ENCODE peak calls at places on chromosomes 3 and 15, in eight cellular contexts. N is HCT116, V is spleen, S is HL-60, U is breast epithelium, H is vagina, B is transverse colon, P is SK-N-SH. R is an unnamed sample.

GRCh38 chr3:36155515-36155914 is 224.8 kb upstream of the STAC start:
- DNase-seq in S (no peak), B (no peak), H (no peak), V (no peak), N (no peak), P (no peak), U (no peak), R (no peak)

GRCh38 chr3:129161860-129162271 is 1.0 kb upstream of the ISY1 start:
- DNase-seq in U (no peak), H (no peak), N (no peak), B (no peak), P (peak), S (peak), V (peak), R (no peak)

GRCh38 chr3:8491750-8492149 is 9.9 kb upstream of the LMCD1 start:
- DNase-seq in B (peak), P (no peak), V (no peak), H (no peak), N (no peak), U (no peak), S (no peak), R (no peak)

GRCh38 chr3:79019137-79019923 is 748.5 kb downstream of the ROBO1 start:
- DNase-seq in N (no peak), V (peak), U (peak), S (no peak), H (peak), P (peak), B (peak), R (peak)

GRCh38 chr3:196638922-196639516 is 475 bp upstream of the NRROS start:
- DNase-seq in V (no peak), B (no peak), S (no peak), U (no peak), N (no peak), H (no peak), P (no peak), R (no peak)

GRCh38 chr3:54535619-54536018 is 392.2 kb downstream of the LRTM1 start:
- DNase-seq in S (no peak), N (no peak), U (no peak), B (no peak), H (peak), P (no peak), V (no peak), R (no peak)

GRCh38 chr3:71441217-71441924 is 142.2 kb downstream of the FOXP1 start:
- DNase-seq in N (no peak), V (no peak), P (no peak), U (no peak), H (no peak), B (no peak), S (peak), R (peak)

GRCh38 chr3:24853685-24854341 is 359.2 kb upstream of the THRB start:
- DNase-seq in P (peak), V (no peak), S (no peak), U (no peak), H (no peak), N (no peak), B (no peak), R (no peak)

GRCh38 chr3:17894434-17895060 is 152.1 kb upstream of the TBC1D5 start:
- DNase-seq in S (peak), B (peak), V (no peak), U (no peak), P (no peak), N (peak), H (no peak), R (no peak)

GRCh38 chr15:44712108-44713005 is 1.0 kb downstream of the B2M start:
- DNase-seq in N (peak), B (peak), H (no peak), V (peak), S (peak), P (peak), U (peak), R (peak)

GRCh38 chr15:96218623-96219465 is 111.7 kb upstream of the NR2F2 start:
- DNase-seq in N (no peak), U (no peak), H (no peak), S (no peak), P (no peak), V (no peak), B (no peak), R (no peak)

GRCh38 chr3:64441861-64442260 is 216.6 kb upstream of the PRICKLE2 start:
- DNase-seq in H (no peak), S (no peak), B (no peak), N (no peak), P (no peak), U (no peak), V (no peak), R (no peak)

GRCh38 chr3:168341192-168341816 is 245.6 kb upstream of the GOLIM4 start:
- DNase-seq in U (no peak), V (no peak), H (no peak), P (peak), B (no peak), N (no peak), S (no peak), R (no peak)

GRCh38 chr3:186519021-186519658 is 25.0 kb downstream of the CRYGS start:
- DNase-seq in H (no peak), B (no peak), P (no peak), S (peak), V (peak), U (no peak), N (no peak), R (no peak)

GRCh38 chr3:144018776-144019175 is 47.2 kb downstream of the DIPK2A start:
- DNase-seq in S (no peak), B (no peak), V (no peak), H (no peak), P (no peak), N (no peak), U (no peak), R (no peak)

GRCh38 chr3:42886294-42886822 is 10.7 kb upstream of the CYP8B1 start:
- DNase-seq in N (no peak), S (no peak), V (no peak), U (no peak), H (no peak), P (no peak), B (no peak), R (no peak)

GRCh38 chr3:129195731-129196256 is 12.1 kb upstream of the CNBP start:
- DNase-seq in P (no peak), U (no peak), B (peak), S (peak), V (no peak), N (no peak), H (peak), R (peak)

GRCh38 chr3:67804545-67804944 is 150.1 kb upstream of the SUCLG2 start:
- DNase-seq in U (no peak), P (no peak), S (no peak), V (no peak), N (no peak), B (no peak), H (no peak), R (no peak)

DNA sequence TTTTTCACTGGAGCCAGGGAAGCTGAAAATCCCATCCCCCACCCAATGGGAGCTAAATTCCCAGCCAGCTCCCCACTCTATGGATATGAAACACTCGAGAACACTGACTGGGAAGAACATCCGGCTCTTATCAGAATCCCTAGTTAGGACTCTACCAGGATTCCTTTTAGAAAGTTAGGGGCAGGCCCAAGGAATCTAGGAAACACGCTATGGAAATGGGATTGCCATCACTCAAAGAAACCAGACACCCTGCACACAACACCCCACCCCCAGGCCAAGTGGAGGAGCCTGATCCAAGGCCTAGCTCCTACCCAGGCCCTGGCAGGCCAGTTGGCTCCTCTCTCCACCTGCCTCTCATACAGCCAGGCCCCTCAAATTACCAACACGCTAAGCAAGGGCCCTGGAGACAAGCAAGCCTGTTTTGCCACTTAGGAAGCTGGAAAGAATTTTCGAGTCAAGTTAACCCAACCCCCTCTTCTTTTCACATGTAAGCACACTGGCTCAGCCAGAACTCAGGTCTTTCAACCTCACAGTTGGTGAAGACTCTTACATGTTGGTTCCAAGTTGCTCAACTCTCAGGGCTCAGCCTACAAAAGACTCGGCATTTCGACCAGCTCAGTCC is 75.5 kb downstream of the RBPMS2 start:
- DNase-seq in P (peak), U (no peak), S (no peak), B (no peak), V (peak), N (no peak), H (no peak), R (no peak)
- TF ChIP-seq POLR2AphosphoS5 in P (no peak), U (no peak), S (no peak), B (no peak), V (no peak), N (no peak), H (no peak), R (no peak)

GRCh38 chr3:160449660-160450598 is at the start of gene TRIM59:
- DNase-seq in U (peak), S (peak), N (peak), P (peak), B (peak), V (peak), H (no peak), R (peak)
- TF ChIP-seq CTCF in U (no peak), S (no peak), N (no peak), P (peak), B (no peak), V (no peak), H (no peak), R (no peak)

GRCh38 chr15:43190178-43190577 is 5.0 kb downstream of the CCNDBP1 start:
- DNase-seq in B (no peak), S (no peak), P (no peak), N (no peak), U (peak), V (no peak), H (no peak), R (no peak)
- TF ChIP-seq POLR2AphosphoS5 in B (no peak), S (no peak), P (no peak), N (no peak), U (no peak), V (no peak), H (no peak), R (no peak)

GRCh38 chr3:52385157-52385556 is 59.7 kb downstream of the SEMA3G start:
- DNase-seq in P (peak), H (no peak), S (peak), V (no peak), N (peak), U (no peak), B (no peak), R (no peak)
- TF ChIP-seq CTCF in P (peak), H (no peak), S (peak), V (no peak), N (peak), U (no peak), B (no peak), R (no peak)

DNA sequence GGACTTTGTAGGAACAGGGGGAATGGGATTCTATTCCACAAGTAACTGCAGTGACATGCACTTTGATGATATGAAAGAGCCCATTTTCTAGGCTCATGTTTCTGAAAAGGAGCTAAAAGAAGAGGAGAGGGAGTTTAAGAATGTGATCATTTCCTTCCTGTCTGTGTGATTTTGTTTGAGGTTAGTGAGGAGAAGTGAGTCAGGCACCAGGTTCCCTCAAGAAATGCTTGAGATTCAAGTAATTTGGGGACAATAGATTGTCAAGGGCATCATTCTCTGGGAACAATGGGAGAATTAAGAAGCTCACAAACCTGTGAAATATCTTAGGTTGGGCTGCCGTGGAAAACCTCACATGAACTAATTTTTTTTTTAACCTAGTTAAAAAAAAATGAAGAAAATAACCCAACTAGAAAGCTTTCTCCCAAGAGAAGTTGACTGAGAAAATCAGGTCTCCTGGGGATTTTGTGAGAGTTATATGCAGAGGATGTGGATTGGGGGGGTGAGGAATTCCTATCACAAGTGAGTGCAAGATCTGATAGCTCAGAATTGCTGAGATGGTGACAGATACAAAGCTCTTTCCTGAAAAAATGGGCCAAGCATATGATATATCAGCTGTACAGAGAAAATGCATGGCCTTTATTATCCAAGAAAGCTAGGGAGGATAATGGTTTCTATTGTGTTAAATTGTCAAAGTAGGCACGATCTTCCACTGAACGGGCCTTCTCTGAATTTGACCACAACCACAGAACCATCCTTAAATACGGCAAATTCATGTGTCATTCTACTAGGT is 203.3 kb downstream of the FEZF2 start:
- DNase-seq in U (no peak), H (no peak), S (no peak), N (no peak), V (no peak), P (no peak), B (no peak), R (no peak)
- TF ChIP-seq POLR2AphosphoS5 in U (no peak), H (no peak), S (no peak), N (no peak), V (no peak), P (no peak), B (no peak), R (no peak)

DNA sequence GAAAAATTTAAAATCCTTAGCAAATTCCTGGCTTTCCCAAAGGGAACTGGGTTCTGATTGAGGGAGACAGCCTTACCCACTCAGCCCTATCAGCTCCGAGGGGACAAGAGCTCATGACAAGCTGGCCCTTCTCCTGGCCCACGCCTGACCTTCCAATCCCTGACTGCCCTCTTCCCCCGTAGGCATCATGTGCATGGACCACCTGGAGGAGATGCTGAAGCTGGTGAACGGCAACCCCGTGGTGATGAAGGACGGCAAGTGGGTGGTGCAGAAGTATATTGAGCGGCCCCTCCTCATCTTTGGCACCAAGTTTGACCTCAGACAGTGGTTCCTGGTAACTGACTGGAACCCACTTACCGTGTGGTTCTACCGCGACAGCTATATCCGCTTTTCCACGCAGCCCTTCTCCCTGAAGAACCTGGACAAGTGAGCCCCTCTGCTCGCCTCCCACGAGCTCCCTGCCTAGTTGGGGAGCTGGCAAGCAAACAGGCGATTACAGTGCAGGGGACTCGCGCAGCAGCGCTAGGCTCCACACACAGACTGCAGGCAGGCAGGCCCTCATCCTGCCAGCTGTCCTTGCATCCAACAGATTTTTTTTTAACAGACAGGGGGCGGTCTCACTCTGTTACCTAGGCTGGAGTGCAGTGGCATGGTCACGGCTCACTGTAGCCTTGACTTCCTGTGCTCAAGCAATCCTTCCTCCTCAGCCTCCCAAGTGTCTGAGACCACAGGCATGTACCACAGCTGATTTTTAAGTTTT is 16.8 kb downstream of the RPUSD3 start:
- DNase-seq in B (peak), V (no peak), N (no peak), S (peak), H (no peak), P (peak), U (no peak), R (peak)
- TF ChIP-seq CTCF in B (no peak), V (peak), N (peak), S (peak), H (no peak), P (peak), U (no peak), R (no peak)

GRCh38 chr15:100880139-100880896 is 687 bp downstream of the ALDH1A3 start:
- DNase-seq in N (no peak), V (no peak), U (no peak), P (no peak), H (no peak), S (no peak), B (no peak), R (no peak)

GRCh38 chr15:100878601-100879000 is 1.0 kb upstream of the ALDH1A3 start:
- DNase-seq in U (no peak), S (no peak), V (no peak), P (no peak), H (no peak), N (no peak), B (no peak), R (no peak)

GRCh38 chr15:100879046-100879445 is 585 bp upstream of the ALDH1A3 start:
- DNase-seq in H (no peak), S (no peak), P (peak), U (no peak), N (no peak), B (no peak), V (no peak), R (no peak)

GRCh38 chr15:100880897-100881242 is 1.2 kb downstream of the ALDH1A3 start:
- DNase-seq in N (no peak), V (no peak), U (no peak), B (no peak), S (no peak), P (no peak), H (no peak), R (no peak)

DNA sequence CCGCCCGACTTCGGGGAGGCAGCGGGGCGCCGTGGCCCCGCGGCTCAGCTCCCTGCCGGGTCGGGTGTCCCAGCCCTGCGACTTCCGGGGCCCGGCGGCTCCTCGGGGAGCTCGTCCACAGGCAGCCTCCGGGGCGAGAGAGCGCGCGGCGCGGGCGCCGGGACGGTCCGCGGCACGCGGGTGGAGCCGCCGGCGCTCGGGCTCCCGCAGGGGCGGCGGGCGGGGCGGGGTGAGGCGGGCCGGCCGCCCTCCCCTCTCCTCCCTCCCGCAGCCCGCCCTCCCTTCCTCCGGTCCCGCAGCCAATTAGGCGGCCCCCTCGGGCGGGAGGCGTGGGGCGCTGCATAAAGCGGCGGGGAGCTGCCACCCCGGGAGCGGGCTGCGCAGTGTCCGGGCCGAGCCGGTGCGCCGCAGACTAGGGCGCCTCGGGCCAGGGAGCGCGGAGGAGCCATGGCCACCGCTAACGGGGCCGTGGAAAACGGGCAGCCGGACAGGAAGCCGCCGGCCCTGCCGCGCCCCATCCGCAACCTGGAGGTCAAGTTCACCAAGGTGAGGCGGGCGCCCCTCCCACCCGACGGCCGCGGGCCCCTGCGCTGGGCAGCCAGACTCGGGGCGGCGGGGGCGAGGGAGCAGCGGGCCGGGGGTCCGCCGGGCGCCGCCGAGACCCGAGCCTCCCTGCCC is at the start of gene ALDH1A3:
- DNase-seq in N (peak), P (peak), V (no peak), B (peak), H (no peak), S (peak), U (no peak), R (peak)
- TF ChIP-seq POLR2AphosphoS5 in N (peak), P (no peak), V (no peak), B (peak), H (peak), S (no peak), U (peak), R (peak)

GRCh38 chr3:45055411-45056143 is 29.5 kb downstream of the CLEC3B start:
- DNase-seq in V (no peak), N (no peak), B (no peak), H (no peak), P (peak), S (peak), U (no peak), R (no peak)
- TF ChIP-seq CTCF in V (no peak), N (peak), B (no peak), H (no peak), P (peak), S (no peak), U (no peak), R (no peak)